ENCODE peak calls at places on chromosomes 5 and 9, in nine cellular contexts. One of them, this sample, is unnamed.

GRCh38 chr9:33159760-33160127 is 7.4 kb downstream of the B4GALT1 start:
- DNase-seq in naive thymus-derived CD4-positive, alpha-beta T cell: no peak
- DNase-seq in MM.1S: peak
- DNase-seq in HS-27A: no peak
- DNase-seq in NCI-H524: no peak
- DNase-seq in caudate nucleus: no peak
- DNase-seq in fibroblast of lung: peak
- DNase-seq in Right ventricle myocardium superior: peak
- DNase-seq in foreskin melanocyte: peak
- DNase-seq in this sample: no peak

GRCh38 chr5:115296130-115296997 is at the start of gene CCDC112:
- DNase-seq in naive thymus-derived CD4-positive, alpha-beta T cell: peak
- DNase-seq in MM.1S: peak
- DNase-seq in HS-27A: peak
- DNase-seq in NCI-H524: peak
- DNase-seq in caudate nucleus: peak
- DNase-seq in fibroblast of lung: peak
- DNase-seq in Right ventricle myocardium superior: peak
- DNase-seq in foreskin melanocyte: peak
- DNase-seq in this sample: peak

GRCh38 chr5:137622850-137623249 is 113.0 kb downstream of the KLHL3 start:
- DNase-seq in naive thymus-derived CD4-positive, alpha-beta T cell: no peak
- DNase-seq in MM.1S: no peak
- DNase-seq in HS-27A: no peak
- DNase-seq in NCI-H524: no peak
- DNase-seq in caudate nucleus: peak
- DNase-seq in fibroblast of lung: no peak
- DNase-seq in Right ventricle myocardium superior: peak
- DNase-seq in foreskin melanocyte: no peak
- DNase-seq in this sample: peak

GRCh38 chr9:99840061-99840460 is 18.4 kb downstream of the NR4A3 start:
- DNase-seq in naive thymus-derived CD4-positive, alpha-beta T cell: no peak
- DNase-seq in MM.1S: no peak
- DNase-seq in HS-27A: no peak
- DNase-seq in NCI-H524: no peak
- DNase-seq in caudate nucleus: no peak
- DNase-seq in fibroblast of lung: no peak
- DNase-seq in Right ventricle myocardium superior: no peak
- DNase-seq in foreskin melanocyte: no peak
- DNase-seq in this sample: no peak

GRCh38 chr5:38453506-38453905 is 102.9 kb downstream of the LIFR start:
- DNase-seq in naive thymus-derived CD4-positive, alpha-beta T cell: no peak
- DNase-seq in MM.1S: peak
- DNase-seq in HS-27A: no peak
- DNase-seq in NCI-H524: no peak
- DNase-seq in caudate nucleus: no peak
- DNase-seq in fibroblast of lung: no peak
- DNase-seq in Right ventricle myocardium superior: peak
- DNase-seq in foreskin melanocyte: peak
- DNase-seq in this sample: no peak

GRCh38 chr5:170120576-170120975 is 14.9 kb downstream of the FOXI1 start:
- DNase-seq in naive thymus-derived CD4-positive, alpha-beta T cell: no peak
- DNase-seq in MM.1S: no peak
- DNase-seq in HS-27A: no peak
- DNase-seq in NCI-H524: no peak
- DNase-seq in caudate nucleus: no peak
- DNase-seq in fibroblast of lung: peak
- DNase-seq in Right ventricle myocardium superior: no peak
- DNase-seq in foreskin melanocyte: no peak
- DNase-seq in this sample: no peak

GRCh38 chr5:4233671-4234070 is 638.0 kb downstream of the IRX1 start:
- DNase-seq in naive thymus-derived CD4-positive, alpha-beta T cell: no peak
- DNase-seq in MM.1S: no peak
- DNase-seq in HS-27A: no peak
- DNase-seq in NCI-H524: no peak
- DNase-seq in caudate nucleus: no peak
- DNase-seq in fibroblast of lung: no peak
- DNase-seq in Right ventricle myocardium superior: no peak
- DNase-seq in foreskin melanocyte: no peak
- DNase-seq in this sample: no peak

GRCh38 chr5:2207966-2208544 is 325.3 kb upstream of the IRX4 start:
- DNase-seq in naive thymus-derived CD4-positive, alpha-beta T cell: no peak
- DNase-seq in MM.1S: peak
- DNase-seq in HS-27A: no peak
- DNase-seq in NCI-H524: peak
- DNase-seq in caudate nucleus: no peak
- DNase-seq in fibroblast of lung: no peak
- DNase-seq in Right ventricle myocardium superior: no peak
- DNase-seq in foreskin melanocyte: no peak
- DNase-seq in this sample: no peak

GRCh38 chr5:54745599-54745998 is 228.0 kb downstream of the SNX18 start:
- DNase-seq in naive thymus-derived CD4-positive, alpha-beta T cell: no peak
- DNase-seq in MM.1S: no peak
- DNase-seq in HS-27A: no peak
- DNase-seq in NCI-H524: no peak
- DNase-seq in caudate nucleus: no peak
- DNase-seq in fibroblast of lung: no peak
- DNase-seq in Right ventricle myocardium superior: no peak
- DNase-seq in foreskin melanocyte: no peak
- DNase-seq in this sample: no peak

GRCh38 chr9:121912812-121913627 is 180.1 kb downstream of the TTLL11 start:
- DNase-seq in naive thymus-derived CD4-positive, alpha-beta T cell: no peak
- DNase-seq in MM.1S: no peak
- DNase-seq in HS-27A: no peak
- DNase-seq in NCI-H524: no peak
- DNase-seq in caudate nucleus: no peak
- DNase-seq in fibroblast of lung: no peak
- DNase-seq in Right ventricle myocardium superior: no peak
- DNase-seq in foreskin melanocyte: no peak
- DNase-seq in this sample: no peak

GRCh38 chr9:125705893-125706292 is 1.1 kb downstream of the MAPKAP1 start:
- DNase-seq in naive thymus-derived CD4-positive, alpha-beta T cell: no peak
- DNase-seq in MM.1S: no peak
- DNase-seq in HS-27A: no peak
- DNase-seq in NCI-H524: no peak
- DNase-seq in caudate nucleus: no peak
- DNase-seq in fibroblast of lung: no peak
- DNase-seq in Right ventricle myocardium superior: no peak
- DNase-seq in foreskin melanocyte: no peak
- DNase-seq in this sample: no peak

This sample was measured in keratinocyte.